ENCODE peak calls at places on chromosomes 3 and 15, in six cellular contexts. E is heart left ventricle; S is CD8-positive, alpha-beta T cell; Z is transverse colon; T is IMR-90; X is upper lobe of left lung. C is an unnamed sample.

GRCh38 chr3:14462738-14463137 is 60.3 kb downstream of the SLC6A6 start:
- DNase-seq in E (no peak), X (no peak), Z (no peak), S (no peak), T (peak), C (no peak)

GRCh38 chr3:106711650-106712049 is 665.6 kb upstream of the CCDC54 start:
- DNase-seq in Z (no peak), T (peak), S (no peak), E (no peak), X (no peak), C (peak)

GRCh38 chr3:128763967-128764366 is 38.0 kb downstream of the RAB7A start:
- DNase-seq in S (no peak), T (no peak), E (peak), Z (no peak), X (no peak), C (no peak)

GRCh38 chr3:61141697-61142096 is 109.6 kb downstream of the FHIT start:
- DNase-seq in T (no peak), S (no peak), Z (no peak), X (no peak), E (no peak), C (no peak)

GRCh38 chr3:185270956-185271332 is 17.1 kb upstream of the EHHADH start:
- DNase-seq in Z (no peak), S (no peak), E (no peak), X (no peak), T (no peak), C (no peak)

GRCh38 chr3:61595826-61596225 is 34.5 kb downstream of the PTPRG start:
- DNase-seq in X (no peak), E (no peak), T (no peak), Z (no peak), S (no peak), C (peak)

GRCh38 chr15:90885432-90886290 is 1.4 kb downstream of the FES start:
- DNase-seq in S (peak), Z (peak), X (peak), E (peak), T (peak), C (peak)

GRCh38 chr3:14801668-14802067 is 17.1 kb upstream of the FGD5 start:
- DNase-seq in S (no peak), T (no peak), E (no peak), Z (no peak), X (no peak), C (no peak)

GRCh38 chr15:89112341-89112971 is 24.2 kb downstream of the ABHD2 start:
- DNase-seq in E (peak), T (peak), S (no peak), X (no peak), Z (peak), C (no peak)

GRCh38 chr15:55990986-55991385 is 2.4 kb downstream of the NEDD4 start:
- DNase-seq in E (no peak), Z (no peak), T (no peak), X (no peak), S (no peak), C (peak)

GRCh38 chr15:40340038-40340739 is 550 bp downstream of the CCDC9B start:
- DNase-seq in T (peak), X (peak), Z (peak), S (no peak), E (peak), C (peak)
- H3K4me3 ChIP-seq in T (peak), X (peak), Z (peak), S (no peak), E (peak), C (peak)

GRCh38 chr3:149487598-149488197 is 13.2 kb downstream of the TM4SF4 start:
- DNase-seq in Z (peak), E (no peak), S (no peak), T (no peak), X (no peak), C (no peak)
- TF ChIP-seq CTCF in Z (peak), E (peak), S (peak), T (no peak), X (no peak), C (peak)

GRCh38 chr15:66588537-66588936 is 22.7 kb upstream of the LCTL start:
- DNase-seq in E (no peak), T (no peak), X (no peak), Z (no peak), S (no peak), C (no peak)

GRCh38 chr15:66587020-66587419 is 21.2 kb upstream of the LCTL start:
- DNase-seq in X (no peak), T (no peak), S (no peak), E (no peak), Z (no peak), C (no peak)

GRCh38 chr15:66590435-66590834 is 24.6 kb upstream of the LCTL start:
- DNase-seq in S (no peak), T (no peak), X (no peak), Z (no peak), E (no peak), C (no peak)

GRCh38 chr15:66587749-66588148 is 22.0 kb upstream of the LCTL start:
- DNase-seq in T (no peak), X (no peak), S (no peak), E (no peak), Z (no peak), C (no peak)

GRCh38 chr15:66588971-66589370 is 23.2 kb upstream of the LCTL start:
- DNase-seq in Z (no peak), X (no peak), T (no peak), E (no peak), S (no peak), C (no peak)
- H3K4me3 ChIP-seq in Z (no peak), X (no peak), T (no peak), E (no peak), S (no peak), C (no peak)

GRCh38 chr3:160643994-160644393 is 33.0 kb upstream of the ARL14 start:
- DNase-seq in Z (no peak), E (no peak), T (peak), X (no peak), S (no peak), C (no peak)
- TF ChIP-seq CTCF in Z (no peak), E (no peak), T (peak), X (no peak), S (no peak), C (peak)

C was measured in fibroblast of pulmonary artery.